ENCODE peak calls at places on chromosomes 13 and 19, in seven cellular contexts. C is heart right ventricle, L is adrenal gland, N is OCI-LY7, K is Calu3, Y is RWPE1, E is fibroblast of the aortic adventitia. Q is an unnamed sample.

GRCh38 chr19:17766543-17767131 is 15.4 kb downstream of the FCHO1 start:
- DNase-seq in C (peak), L (peak), N (peak), K (peak), Y (peak), E (peak), Q (peak)

GRCh38 chr19:6768236-6768785 is 1.1 kb upstream of the SH2D3A start:
- DNase-seq in C (no peak), L (no peak), N (no peak), K (no peak), Y (no peak), E (no peak), Q (no peak)

GRCh38 chr19:57813919-57814504 is 701 bp downstream of the ZNF552 start:
- DNase-seq in C (no peak), L (peak), N (no peak), K (no peak), Y (peak), E (no peak), Q (peak)

GRCh38 chr13:52599853-52600603 is 42.2 kb upstream of the HNRNPA1L2 start:
- DNase-seq in C (peak), L (peak), N (peak), K (no peak), Y (peak), E (no peak), Q (peak)

GRCh38 chr19:17266975-17267788 is at the start of gene BABAM1:
- DNase-seq in C (peak), L (peak), N (peak), K (peak), Y (peak), E (peak), Q (peak)

GRCh38 chr19:55684946-55685681 is 10.1 kb downstream of the EPN1 start:
- DNase-seq in C (no peak), L (no peak), N (no peak), K (no peak), Y (no peak), E (no peak), Q (no peak)

GRCh38 chr13:92849381-92849780 is 377.2 kb upstream of the GPC6 start:
- DNase-seq in C (no peak), L (no peak), N (no peak), K (no peak), Y (no peak), E (no peak), Q (no peak)

GRCh38 chr13:27359203-27359821 is 65.1 kb upstream of the GTF3A start:
- DNase-seq in C (peak), L (peak), N (peak), K (peak), Y (peak), E (peak), Q (peak)

GRCh38 chr19:33214621-33215020 is 11.0 kb downstream of the SLC7A10 start:
- DNase-seq in C (no peak), L (no peak), N (no peak), K (peak), Y (no peak), E (peak), Q (peak)

GRCh38 chr19:15101479-15102082 is 5.6 kb upstream of the SYDE1 start:
- DNase-seq in C (no peak), L (peak), N (peak), K (peak), Y (no peak), E (peak), Q (peak)

GRCh38 chr19:19540707-19541515 is 2.8 kb downstream of the CILP2 start:
- DNase-seq in C (no peak), L (no peak), N (peak), K (peak), Y (peak), E (no peak), Q (no peak)
- TF ChIP-seq CTCF in C (no peak), L (no peak), N (no peak), K (no peak), Y (no peak), E (no peak), Q (no peak)

GRCh38 chr13:110616103-110617101 is 1.1 kb downstream of the NAXD start:
- DNase-seq in C (no peak), L (peak), N (peak), K (peak), Y (peak), E (peak), Q (peak)
- TF ChIP-seq CTCF in C (peak), L (no peak), N (peak), K (no peak), Y (no peak), E (peak), Q (peak)

GRCh38 chr13:110565296-110565695 is 3.8 kb upstream of the RAB20 start:
- DNase-seq in C (no peak), L (no peak), N (no peak), K (no peak), Y (no peak), E (no peak), Q (no peak)
- TF ChIP-seq CTCF in C (no peak), L (no peak), N (peak), K (no peak), Y (no peak), E (no peak), Q (no peak)

GRCh38 chr19:21698215-21698614 is 69.2 kb downstream of the ZNF100 start:
- DNase-seq in C (no peak), L (no peak), N (peak), K (no peak), Y (no peak), E (peak), Q (peak)
- TF ChIP-seq CTCF in C (peak), L (peak), N (peak), K (no peak), Y (peak), E (no peak), Q (peak)

GRCh38 chr19:45175663-45176345 is 2.2 kb downstream of the TRAPPC6A start:
- DNase-seq in C (no peak), L (no peak), N (no peak), K (no peak), Y (no peak), E (no peak), Q (no peak)

GRCh38 chr19:45179848-45180370 is 1.3 kb downstream of the BLOC1S3 start:
- DNase-seq in C (no peak), L (no peak), N (no peak), K (no peak), Y (no peak), E (no peak), Q (no peak)

GRCh38 chr19:45179063-45179847 is 671 bp downstream of the BLOC1S3 start:
- DNase-seq in C (peak), L (peak), N (no peak), K (peak), Y (no peak), E (peak), Q (peak)

GRCh38 chr19:45177817-45178261 is at the start of gene TRAPPC6A:
- DNase-seq in C (no peak), L (no peak), N (no peak), K (no peak), Y (peak), E (peak), Q (peak)

GRCh38 chr19:45178262-45179062 is at the start of gene BLOC1S3:
- DNase-seq in C (peak), L (peak), N (peak), K (peak), Y (peak), E (peak), Q (peak)
- TF ChIP-seq CTCF in C (peak), L (peak), N (peak), K (peak), Y (peak), E (peak), Q (peak)

GRCh38 chr19:42246143-42246868 is 3.9 kb upstream of the GSK3A start:
- DNase-seq in C (peak), L (peak), N (no peak), K (peak), Y (peak), E (peak), Q (peak)
- TF ChIP-seq CTCF in C (peak), L (peak), N (no peak), K (peak), Y (no peak), E (peak), Q (peak)

GRCh38 chr13:44050450-44051063 is 170.9 kb downstream of the LACC1 start:
- DNase-seq in C (peak), L (no peak), N (peak), K (peak), Y (peak), E (peak), Q (peak)
- TF ChIP-seq CTCF in C (peak), L (peak), N (peak), K (no peak), Y (peak), E (peak), Q (peak)

DNA sequence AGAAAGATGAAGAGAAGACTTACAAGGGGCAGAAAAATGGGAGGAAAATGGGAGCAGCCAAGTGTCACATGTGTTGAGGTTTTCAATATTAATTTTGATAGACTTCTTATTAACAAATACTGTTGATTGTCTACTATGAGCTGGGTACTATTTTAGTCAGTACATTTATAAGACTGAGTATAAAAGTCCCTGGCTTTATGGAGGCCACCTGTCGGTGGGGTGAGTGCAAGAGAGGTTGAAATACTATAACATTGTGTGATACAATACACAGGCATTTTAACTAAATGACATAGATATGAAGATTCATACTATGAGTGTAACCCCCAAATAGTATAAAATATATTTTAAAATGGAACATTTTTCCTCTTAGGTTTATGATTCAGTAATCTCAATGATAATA is 29.9 kb downstream of the SLC10A2 start:
- DNase-seq in C (no peak), L (no peak), N (no peak), K (no peak), Y (no peak), E (no peak), Q (no peak)
- TF ChIP-seq CTCF in C (no peak), L (no peak), N (peak), K (no peak), Y (no peak), E (no peak), Q (no peak)